ENCODE peak calls at places on chromosomes 16 and 17, in five cellular contexts. U, X, Q, H and D are unnamed samples.
A peak's percentile ranks its signal among the peaks of the same experiment; 100 is the strongest.

GRCh38 chr17:50097907-50098306 is 2.8 kb downstream of the PDK2 start:
- DNase-seq in U (no peak), X (no peak), Q (no peak), H (no peak), D (no peak)

GRCh38 chr17:48030531-48030930 is 7.1 kb downstream of the COPZ2 start:
- DNase-seq in Q (no peak), U (no peak), H (no peak), X (no peak), D (no peak)

GRCh38 chr17:48228720-48229119 is 121.2 kb downstream of the SNX11 start:
- DNase-seq in Q (no peak), H (peak; percentile 47), X (no peak), U (no peak), D (no peak)

GRCh38 chr17:31549525-31550388 is 158.3 kb downstream of the RAB11FIP4 start:
- DNase-seq in H (peak; percentile 92), Q (peak; percentile 96), U (peak; percentile 83), X (peak; percentile 92), D (peak; percentile 97)

GRCh38 chr16:69186642-69187386 is at the start of gene SNTB2:
- DNase-seq in H (peak; percentile 97), X (peak; percentile 83), Q (peak; percentile 98), U (peak; percentile 80), D (peak; percentile 93)

GRCh38 chr16:65202461-65202860 is 80.6 kb upstream of the CDH11 start:
- DNase-seq in Q (no peak), X (peak; percentile 79), U (no peak), H (no peak), D (no peak)

GRCh38 chr17:41943492-41943891 is 13.1 kb downstream of the ODAD4 start:
- DNase-seq in U (no peak), X (no peak), Q (no peak), H (no peak), D (no peak)

GRCh38 chr17:7015587-7016020 is 3.2 kb downstream of the RNASEK start:
- DNase-seq in H (no peak), U (peak; percentile 39), X (no peak), Q (peak; percentile 85), D (peak; percentile 55)

GRCh38 chr17:3984719-3985444 is 20.6 kb upstream of the ATP2A3 start:
- DNase-seq in Q (no peak), H (no peak), X (no peak), U (no peak), D (no peak)

DNA sequence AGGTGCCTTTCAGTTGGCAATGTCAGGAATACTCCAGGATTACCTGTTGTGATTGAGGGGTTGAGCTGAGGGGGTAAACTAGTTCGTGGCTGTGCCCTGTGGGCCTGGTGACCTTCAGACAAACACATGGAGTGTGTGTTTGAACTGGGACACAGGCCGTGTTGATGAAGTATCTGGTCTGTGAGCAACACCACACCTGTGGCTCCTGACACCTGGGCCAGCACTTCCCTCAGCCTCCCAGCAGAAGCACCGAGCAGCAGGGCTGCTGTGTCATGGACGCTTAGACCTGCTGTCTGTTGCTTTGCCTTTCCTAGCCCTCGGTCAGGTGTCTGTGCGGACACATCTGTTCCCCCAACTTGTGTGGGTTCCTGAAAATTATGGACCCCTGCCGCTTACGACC is 82.9 kb downstream of the KSR1 start:
- DNase-seq in X (no peak), U (no peak), H (no peak), Q (no peak), D (no peak)
- TF ChIP-seq CTCF in X (no peak), U (no peak), H (no peak), Q (no peak), D (no peak)

GRCh38 chr17:36849871-36850348 is 87.4 kb upstream of the LHX1 start:
- DNase-seq in X (peak; percentile 63), H (peak; percentile 40), Q (no peak), U (no peak), D (peak; percentile 48)
- TF ChIP-seq CTCF in X (no peak), H (peak; percentile 27), Q (no peak), U (no peak), D (no peak)

GRCh38 chr16:53061701-53062159 is 6.9 kb downstream of the CHD9 start:
- DNase-seq in X (no peak), H (no peak), U (no peak), Q (peak; percentile 89), D (peak; percentile 71)
- TF ChIP-seq CTCF in X (no peak), H (no peak), U (no peak), Q (no peak), D (no peak)

GRCh38 chr17:80924807-80925610 is 66.6 kb upstream of the CHMP6 start:
- DNase-seq in U (no peak), X (no peak), Q (peak; percentile 67), H (no peak), D (no peak)
- TF ChIP-seq CTCF in U (no peak), X (no peak), Q (no peak), H (no peak), D (no peak)

GRCh38 chr16:31201511-31202401 is 804 bp downstream of the PYCARD start:
- DNase-seq in Q (peak; percentile 90), H (peak; percentile 20), X (no peak), U (peak; percentile 57), D (peak; percentile 84)

GRCh38 chr16:31199430-31200041 is 3.0 kb downstream of the PYCARD start:
- DNase-seq in X (no peak), U (no peak), Q (peak; percentile 38), H (no peak), D (no peak)

GRCh38 chr16:31200821-31201510 is 1.6 kb downstream of the PYCARD start:
- DNase-seq in U (peak; percentile 66), H (no peak), X (no peak), Q (peak; percentile 74), D (no peak)

GRCh38 chr16:31204871-31205666 is 2.5 kb upstream of the PYCARD start:
- DNase-seq in U (no peak), H (no peak), Q (peak; percentile 41), X (no peak), D (no peak)

GRCh38 chr16:31202402-31203385 is at the start of gene PYCARD:
- DNase-seq in H (peak; percentile 49), X (peak; percentile 19), U (no peak), Q (peak; percentile 93), D (peak; percentile 69)
- TF ChIP-seq CTCF in H (no peak), X (no peak), U (no peak), Q (no peak), D (no peak)

GRCh38 chr16:86403541-86404163 is 106.7 kb upstream of the FOXF1 start:
- DNase-seq in U (no peak), Q (no peak), H (no peak), X (no peak), D (no peak)
- TF ChIP-seq CTCF in U (no peak), Q (no peak), H (no peak), X (no peak), D (no peak)

GRCh38 chr17:38868968-38869646 is 751 bp upstream of the LASP1 start:
- DNase-seq in H (peak; percentile 91), U (peak; percentile 87), Q (peak; percentile 96), X (peak; percentile 88), D (peak; percentile 81)

GRCh38 chr17:38868095-38868967 is 1.5 kb upstream of the LASP1 start:
- DNase-seq in X (peak; percentile 55), H (peak; percentile 65), Q (no peak), U (no peak), D (peak; percentile 41)

GRCh38 chr17:38870259-38871165 is 654 bp downstream of the LASP1 start:
- DNase-seq in Q (peak; percentile 95), X (peak; percentile 42), H (peak; percentile 76), U (peak; percentile 73), D (peak; percentile 84)

GRCh38 chr17:38871247-38871991 is 1.6 kb downstream of the LASP1 start:
- DNase-seq in Q (peak; percentile 89), X (peak; percentile 80), U (peak; percentile 80), H (peak; percentile 17), D (peak; percentile 74)

GRCh38 chr17:38869647-38870258 is at the start of gene LASP1:
- DNase-seq in U (peak; percentile 86), X (peak; percentile 87), Q (peak; percentile 99), H (peak; percentile 94), D (peak; percentile 94)
- TF ChIP-seq CTCF in U (no peak), X (no peak), Q (no peak), H (no peak), D (no peak)

GRCh38 chr17:66789093-66789492 is 45.8 kb upstream of the CACNG5 start:
- DNase-seq in H (no peak), U (no peak), X (no peak), Q (no peak), D (no peak)

GRCh38 chr17:66791337-66791736 is 43.6 kb upstream of the CACNG5 start:
- DNase-seq in H (no peak), U (no peak), X (no peak), Q (peak; percentile 85), D (no peak)

GRCh38 chr17:66787914-66788313 is 47.0 kb upstream of the CACNG5 start:
- DNase-seq in H (no peak), U (no peak), X (no peak), Q (no peak), D (no peak)

GRCh38 chr17:66789961-66790421 is 44.9 kb upstream of the CACNG5 start:
- DNase-seq in U (no peak), H (no peak), X (peak; percentile 27), Q (no peak), D (no peak)

DNA sequence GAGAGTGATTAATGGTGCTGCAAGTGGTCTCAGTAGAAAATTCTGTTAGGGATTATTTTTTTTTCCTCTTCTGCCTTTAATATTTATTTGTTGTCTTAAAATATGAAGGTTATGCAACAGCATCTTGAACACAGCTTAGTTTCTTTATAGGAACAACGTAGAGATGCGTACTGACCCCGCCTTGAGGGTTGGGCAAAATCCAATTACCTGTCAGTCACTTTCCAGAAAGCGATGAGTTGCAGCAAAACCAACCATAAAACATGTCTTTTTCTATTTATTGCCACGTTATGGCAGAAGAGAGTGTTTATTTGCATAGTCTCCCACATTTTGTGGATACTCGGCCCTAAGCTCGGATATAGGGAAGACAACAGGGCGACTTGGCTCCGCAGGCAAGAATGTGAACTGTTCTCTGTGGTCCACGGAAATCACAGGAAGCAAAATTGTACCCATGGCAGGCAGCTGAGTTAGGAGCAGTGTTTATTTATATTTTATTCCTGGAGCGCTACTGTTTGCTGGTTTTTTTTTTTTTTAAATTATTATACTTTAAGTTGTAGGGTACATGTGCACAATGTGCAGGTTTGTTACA is 44.3 kb upstream of the CACNG5 start:
- DNase-seq in X (no peak), U (no peak), H (no peak), Q (no peak), D (no peak)
- TF ChIP-seq CTCF in X (no peak), U (no peak), H (peak; percentile 9), Q (no peak), D (no peak)

DNA sequence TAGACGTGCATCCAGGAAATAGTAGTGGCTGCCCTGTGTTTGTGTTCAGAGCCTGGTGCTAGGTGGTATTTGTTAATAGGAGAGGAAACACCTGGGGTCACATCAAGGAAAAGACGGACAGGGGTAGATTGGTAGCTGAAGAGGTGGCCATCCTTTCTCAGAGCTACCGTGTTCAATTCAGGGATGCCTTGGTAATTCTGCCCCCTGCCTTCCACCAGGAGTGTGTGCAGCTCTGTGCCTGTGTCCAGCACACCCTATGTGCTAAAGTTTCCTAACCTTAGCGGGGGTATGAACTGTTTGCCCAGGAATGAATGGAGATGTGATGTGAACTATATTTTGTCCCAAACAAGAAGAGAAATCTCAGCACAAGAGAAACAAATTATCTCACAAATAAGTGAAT is 174.1 kb upstream of the MPHOSPH6 start:
- DNase-seq in Q (no peak), X (no peak), H (peak; percentile 47), U (no peak), D (peak; percentile 11)
- TF ChIP-seq CTCF in Q (no peak), X (no peak), H (peak; percentile 63), U (no peak), D (peak; percentile 24)